ENCODE peak calls at places on chromosomes 3 and 15, in five cellular contexts. X is HTR-8/SVneo, V is sciatic nerve, A is renal cortical epithelial cell, T is H7. Y is an unnamed sample.

GRCh38 chr15:85443593-85444328 is 63.4 kb downstream of the AKAP13 start:
- DNase-seq in A (peak; percentile 99), T (no peak), V (no peak), X (peak; percentile 21), Y (no peak)

GRCh38 chr3:48273594-48274211 is 32.8 kb downstream of the ZNF589 start:
- DNase-seq in V (no peak), T (peak; percentile 86), X (peak; percentile 72), A (peak; percentile 64), Y (peak; percentile 83)

GRCh38 chr3:151219056-151219455 is 16.0 kb upstream of the GPR171 start:
- DNase-seq in V (no peak), T (no peak), A (peak; percentile 91), X (no peak), Y (no peak)

GRCh38 chr3:152858170-152858800 is 23.4 kb downstream of the P2RY1 start:
- DNase-seq in T (no peak), X (no peak), A (no peak), V (no peak), Y (no peak)

GRCh38 chr3:57755368-57756021 is 614 bp upstream of the SLMAP start:
- DNase-seq in X (peak; percentile 59), T (peak; percentile 65), V (no peak), A (peak; percentile 96), Y (peak; percentile 78)

GRCh38 chr15:68428431-68428940 is 3.5 kb downstream of the ITGA11 start:
- DNase-seq in T (no peak), X (no peak), V (no peak), A (no peak), Y (no peak)

GRCh38 chr3:140500473-140500872 is 177.4 kb upstream of the TRIM42 start:
- DNase-seq in X (no peak), A (no peak), V (no peak), T (no peak), Y (no peak)

GRCh38 chr3:123397921-123398785 is 50.7 kb downstream of the ADCY5 start:
- DNase-seq in A (no peak), X (no peak), T (no peak), V (no peak), Y (no peak)

GRCh38 chr3:148585671-148586379 is 111.9 kb upstream of the AGTR1 start:
- DNase-seq in V (no peak), A (no peak), T (no peak), X (no peak), Y (no peak)

GRCh38 chr3:21750291-21750690 is 719 bp downstream of the ZNF385D start:
- DNase-seq in T (no peak), A (peak; percentile 66), X (no peak), V (no peak), Y (no peak)

GRCh38 chr15:58491151-58491473 is 59.3 kb downstream of the LIPC start:
- DNase-seq in A (no peak), V (no peak), X (no peak), T (no peak), Y (no peak)

GRCh38 chr3:63914312-63914711 is 2.1 kb upstream of the SCAANT1 start:
- DNase-seq in V (no peak), A (peak; percentile 58), X (no peak), T (no peak), Y (no peak)

GRCh38 chr3:194089357-194090177 is 46.4 kb upstream of the HES1 start:
- DNase-seq in V (peak; percentile 79), X (peak; percentile 96), T (peak; percentile 77), A (peak; percentile 100), Y (peak; percentile 40)

GRCh38 chr3:69161587-69162196 is 39.3 kb upstream of the LMOD3 start:
- DNase-seq in A (peak; percentile 45), X (peak; percentile 61), T (peak; percentile 34), V (no peak), Y (peak; percentile 53)

GRCh38 chr3:177249203-177249602 is 51.9 kb upstream of the TBL1XR1 start:
- DNase-seq in V (no peak), T (no peak), X (no peak), A (peak; percentile 95), Y (no peak)

GRCh38 chr3:38560284-38560683 is 64.1 kb downstream of the EXOG start:
- DNase-seq in T (no peak), X (no peak), V (peak; percentile 50), A (no peak), Y (no peak)

GRCh38 chr15:74482661-74483060 is 21.7 kb upstream of the UBL7 start:
- DNase-seq in X (no peak), A (no peak), V (no peak), T (peak; percentile 62), Y (no peak)

GRCh38 chr3:134466366-134466765 is 19.4 kb downstream of the ANAPC13 start:
- DNase-seq in A (no peak), X (no peak), T (no peak), V (no peak), Y (no peak)

GRCh38 chr3:149465351-149465883 is 9.1 kb upstream of the TM4SF4 start:
- DNase-seq in T (no peak), X (no peak), A (no peak), V (no peak), Y (no peak)